ENCODE peak calls at places on chromosomes 5 and 9, in seven cellular contexts. V is stomach, Q is GM12891, Z is SK-N-SH, N is vagina, P is GM12878, O is GM23338. J is an unnamed sample.

GRCh38 chr9:91939953-91940352 is 10.1 kb downstream of the ROR2 start:
- DNase-seq in V (peak; percentile 13), Q (no peak), Z (no peak), N (no peak), P (no peak), O (peak; percentile 43), J (no peak)

GRCh38 chr5:115758356-115758755 is 58.1 kb downstream of the CDO1 start:
- DNase-seq in V (no peak), Q (no peak), Z (no peak), N (no peak), P (peak; percentile 7), O (no peak), J (no peak)

GRCh38 chr5:111530298-111530740 is 18.0 kb upstream of the STARD4 start:
- DNase-seq in V (peak; percentile 37), Q (peak; percentile 20), Z (no peak), N (no peak), P (peak; percentile 57), O (no peak), J (peak; percentile 15)

GRCh38 chr9:123338710-123339665 is 17.0 kb upstream of the CRB2 start:
- DNase-seq in V (peak; percentile 35), Q (no peak), Z (no peak), N (no peak), P (peak; percentile 94), O (no peak), J (no peak)

GRCh38 chr5:142699105-142699720 is 13.3 kb upstream of the FGF1 start:
- DNase-seq in V (peak; percentile 89), Q (peak; percentile 45), Z (peak; percentile 74), N (peak; percentile 92), P (peak; percentile 31), O (peak; percentile 88), J (peak; percentile 23)

GRCh38 chr5:9222054-9222738 is 323.7 kb downstream of the SEMA5A start:
- DNase-seq in V (no peak), Q (no peak), Z (peak; percentile 18), N (no peak), P (no peak), O (peak; percentile 83), J (no peak)

GRCh38 chr5:117889592-117889991 is 1098.8 kb downstream of the DTWD2 start:
- DNase-seq in V (no peak), Q (no peak), Z (no peak), N (no peak), P (no peak), O (no peak), J (no peak)

GRCh38 chr5:40627708-40628107 is 52.0 kb upstream of the PTGER4 start:
- DNase-seq in V (no peak), Q (no peak), Z (no peak), N (no peak), P (no peak), O (no peak), J (no peak)

GRCh38 chr9:104074876-104075275 is 19.2 kb upstream of the SMC2 start:
- DNase-seq in V (no peak), Q (no peak), Z (no peak), N (no peak), P (no peak), O (no peak), J (no peak)

DNA sequence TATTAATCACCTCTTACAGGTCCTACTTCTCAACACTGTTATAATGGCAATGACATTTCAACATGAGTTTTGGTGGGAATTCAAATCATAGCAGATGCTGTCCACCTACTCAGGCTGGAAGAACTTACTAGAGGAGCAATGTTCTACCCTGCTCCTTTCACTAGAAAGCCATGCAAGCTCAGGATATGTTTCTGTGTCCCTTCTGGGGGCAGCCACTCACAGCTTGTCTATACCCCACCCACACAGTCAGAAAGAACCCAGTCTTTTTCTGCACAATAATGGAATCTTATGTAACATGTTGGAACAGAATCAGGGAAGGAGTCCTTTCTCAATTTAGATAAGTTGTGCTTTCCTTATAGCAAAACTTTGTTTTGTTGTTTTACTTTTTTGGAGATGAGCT is 53.4 kb upstream of the ICE1 start:
- DNase-seq in V (no peak), Q (no peak), Z (no peak), N (no peak), P (no peak), O (no peak), J (no peak)
- TF ChIP-seq POLR2AphosphoS5 in V (no peak), Q (no peak), Z (no peak), N (no peak), P (no peak), O (no peak), J (no peak)

GRCh38 chr5:171666815-171667214 is 118.8 kb upstream of the SMIM23 start:
- DNase-seq in V (no peak), Q (no peak), Z (no peak), N (peak; percentile 76), P (no peak), O (no peak), J (no peak)

GRCh38 chr5:171672556-171672955 is 113.1 kb upstream of the SMIM23 start:
- DNase-seq in V (no peak), Q (no peak), Z (no peak), N (no peak), P (no peak), O (no peak), J (no peak)

GRCh38 chr5:171664489-171664888 is 121.1 kb upstream of the SMIM23 start:
- DNase-seq in V (no peak), Q (no peak), Z (no peak), N (no peak), P (no peak), O (no peak), J (no peak)

GRCh38 chr5:171668097-171668412 is 117.6 kb upstream of the SMIM23 start:
- DNase-seq in V (no peak), Q (no peak), Z (no peak), N (peak; percentile 75), P (no peak), O (no peak), J (no peak)

DNA sequence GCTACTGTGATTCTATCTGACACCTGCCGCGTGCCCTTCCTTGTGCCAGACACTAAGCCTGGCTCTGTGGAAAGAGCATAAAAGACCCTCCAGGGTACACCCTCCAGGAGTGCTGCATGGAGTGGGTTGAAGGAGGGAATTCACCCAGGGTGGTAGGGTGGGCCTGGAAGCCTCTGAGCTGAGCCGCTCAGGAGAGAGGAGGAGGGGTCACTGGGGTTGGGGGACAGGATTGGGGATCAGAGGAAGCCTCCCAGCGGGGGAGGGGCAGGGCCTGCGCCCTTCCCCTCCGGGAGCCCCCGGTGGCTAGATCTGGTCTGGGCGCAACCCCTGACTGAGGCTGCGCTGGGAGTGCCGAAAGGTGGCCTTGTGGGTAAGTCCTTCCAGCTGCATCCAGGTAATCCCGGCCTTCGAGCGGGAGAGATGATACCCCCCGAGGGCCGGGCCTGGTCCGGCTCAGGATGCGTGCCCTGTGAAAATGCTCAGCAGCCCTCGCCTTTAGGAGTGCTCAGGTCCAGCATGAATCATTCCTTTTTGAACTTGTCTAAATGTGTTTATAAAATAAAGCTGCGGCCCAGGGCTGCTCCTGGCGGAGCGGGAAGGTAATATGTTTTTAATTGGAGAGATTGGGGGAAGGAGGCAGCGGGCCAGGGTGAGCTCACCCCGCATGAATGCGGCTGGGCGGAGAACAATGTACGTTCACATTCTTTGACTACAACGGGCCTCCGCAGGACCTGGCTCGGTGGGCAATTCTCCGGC is 118.1 kb upstream of the SMIM23 start:
- DNase-seq in V (no peak), Q (no peak), Z (peak; percentile 44), N (peak; percentile 83), P (no peak), O (peak; percentile 91), J (no peak)
- TF ChIP-seq POLR2AphosphoS5 in V (no peak), Q (no peak), Z (no peak), N (peak; percentile 45), P (no peak), O (no peak), J (no peak)

DNA sequence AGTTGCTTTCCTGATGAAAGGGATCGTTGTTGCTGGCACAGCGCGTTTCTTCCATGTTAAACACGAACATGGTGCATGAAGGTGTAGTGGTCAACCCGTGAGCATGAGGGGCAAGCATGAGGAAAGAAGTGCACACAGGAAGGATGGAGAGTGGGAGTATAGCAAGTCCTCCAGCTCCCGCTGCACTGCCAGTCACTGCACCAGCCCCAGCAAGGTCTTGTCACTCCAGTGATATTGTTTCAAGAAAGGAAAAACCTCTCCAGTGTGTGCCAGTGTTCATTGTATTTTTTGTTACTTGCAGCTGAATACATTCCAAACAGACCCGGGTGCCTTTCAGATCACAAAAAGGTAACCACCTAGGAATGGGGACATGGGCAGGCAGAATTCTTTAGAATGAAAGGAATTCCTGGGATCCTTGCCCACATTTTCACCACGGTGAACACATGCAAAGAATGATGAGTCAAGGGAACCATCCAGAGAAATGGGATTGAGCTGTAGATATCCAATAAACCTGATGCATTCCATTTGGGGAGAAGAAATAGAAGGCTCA is 186.3 kb downstream of the AOPEP start:
- DNase-seq in V (no peak), Q (no peak), Z (no peak), N (peak; percentile 83), P (no peak), O (peak; percentile 59), J (no peak)
- TF ChIP-seq POLR2AphosphoS5 in V (no peak), Q (no peak), Z (peak; percentile 42), N (no peak), P (no peak), O (no peak), J (no peak)

DNA sequence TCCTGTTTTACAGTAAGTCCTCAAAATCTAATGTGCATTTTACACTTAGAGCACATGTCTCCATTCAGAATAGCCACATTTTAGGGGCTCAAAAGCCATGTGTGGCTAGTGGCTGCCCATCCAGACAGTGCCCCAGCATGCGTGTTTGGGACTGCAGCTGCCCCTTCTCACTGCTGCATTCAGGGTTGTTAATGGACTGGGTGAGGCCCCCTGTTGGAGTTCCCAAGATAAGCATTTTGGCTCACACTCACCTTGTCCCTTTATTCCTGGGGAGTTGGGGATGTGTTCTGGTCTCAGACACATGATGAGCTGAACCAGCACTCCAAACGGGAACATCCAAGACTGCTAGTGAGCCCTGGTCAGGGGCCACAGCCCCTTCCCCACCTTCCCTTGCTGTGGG is 22.2 kb upstream of the ZNF366 start:
- DNase-seq in V (no peak), Q (no peak), Z (no peak), N (no peak), P (no peak), O (peak; percentile 20), J (no peak)
- TF ChIP-seq POLR2AphosphoS5 in V (no peak), Q (no peak), Z (no peak), N (no peak), P (no peak), O (no peak), J (no peak)

GRCh38 chr9:21505425-21506179 is 23.5 kb upstream of the IFNE start:
- DNase-seq in V (no peak), Q (no peak), Z (no peak), N (no peak), P (no peak), O (no peak), J (no peak)
- TF ChIP-seq POLR2AphosphoS5 in V (no peak), Q (no peak), Z (no peak), N (no peak), P (no peak), O (no peak), J (no peak)

GRCh38 chr5:59317023-59317771 is 576.3 kb downstream of the PDE4D start:
- DNase-seq in V (no peak), Q (no peak), Z (peak; percentile 38), N (no peak), P (no peak), O (peak; percentile 46), J (no peak)
- TF ChIP-seq POLR2AphosphoS5 in V (no peak), Q (no peak), Z (no peak), N (no peak), P (no peak), O (no peak), J (no peak)